ENCODE peak calls at places on chromosomes 4 and X, in five cellular contexts. D is HTR-8/SVneo, V is immature natural killer cell, G is epithelial cell of proximal tubule, E is AG09309. X is an unnamed sample.

GRCh38 chr4:124636793-124637192 is 75.7 kb downstream of the ANKRD50 start:
- DNase-seq in D (no peak), V (no peak), G (no peak), E (no peak), X (no peak)

GRCh38 chr4:54658321-54659093 is 750 bp downstream of the KIT start:
- DNase-seq in D (no peak), V (peak; percentile 45), G (no peak), E (no peak), X (peak; percentile 40)

GRCh38 chr4:170931326-170931725 is 841.6 kb upstream of the AADAT start:
- DNase-seq in D (no peak), V (no peak), G (no peak), E (no peak), X (no peak)

GRCh38 chrX:97158270-97158669 is 274.6 kb downstream of the RPA4 start:
- DNase-seq in D (no peak), V (no peak), G (no peak), E (no peak), X (no peak)

GRCh38 chr4:4260185-4260751 is 12.2 kb upstream of the TMEM128 start:
- DNase-seq in D (peak; percentile 63), V (peak; percentile 74), G (no peak), E (peak; percentile 42), X (peak; percentile 4)

GRCh38 chrX:40945366-40945713 is 139.9 kb upstream of the USP9X start:
- DNase-seq in D (peak; percentile 57), V (no peak), G (no peak), E (peak; percentile 35), X (no peak)

GRCh38 chrX:112874140-112874539 is 33.5 kb upstream of the AMOT start:
- DNase-seq in D (no peak), V (no peak), G (no peak), E (no peak), X (no peak)

GRCh38 chr4:145842224-145842887 is 96.3 kb downstream of the ZNF827 start:
- DNase-seq in D (no peak), V (no peak), G (no peak), E (no peak), X (peak; percentile 15)

GRCh38 chr4:53703267-53703655 is 112.0 kb upstream of the LNX1 start:
- DNase-seq in D (no peak), V (no peak), G (no peak), E (no peak), X (no peak)

GRCh38 chr4:139606600-139607301 is 50.7 kb upstream of the SETD7 start:
- DNase-seq in D (no peak), V (no peak), G (no peak), E (no peak), X (peak; percentile 63)

GRCh38 chrX:48025561-48025960 is 18.8 kb downstream of the SPACA5 start:
- DNase-seq in D (peak; percentile 24), V (peak; percentile 46), G (no peak), E (no peak), X (peak; percentile 35)

GRCh38 chrX:54482839-54483593 is 13.0 kb downstream of the FGD1 start:
- DNase-seq in D (no peak), V (no peak), G (no peak), E (no peak), X (no peak)

GRCh38 chr4:165656829-165657467 is 216.1 kb upstream of the TLL1 start:
- DNase-seq in D (no peak), V (no peak), G (no peak), E (no peak), X (no peak)

GRCh38 chr4:153497988-153498967 is 32.1 kb downstream of the TMEM131L start:
- DNase-seq in D (no peak), V (no peak), G (no peak), E (peak; percentile 42), X (no peak)

GRCh38 chrX:49310371-49310770 is 6.9 kb downstream of the GAGE10 start:
- DNase-seq in D (no peak), V (no peak), G (no peak), E (no peak), X (no peak)

GRCh38 chr4:28357985-28358384 is 1497.3 kb downstream of the STIM2 start:
- DNase-seq in D (no peak), V (no peak), G (no peak), E (peak; percentile 11), X (no peak)

GRCh38 chr4:9143421-9144080 is 26.7 kb upstream of the FAM90A26 start:
- DNase-seq in D (no peak), V (no peak), G (no peak), E (no peak), X (no peak)

GRCh38 chrX:139691843-139692505 is 16.0 kb downstream of the MCF2 start:
- DNase-seq in D (no peak), V (no peak), G (no peak), E (no peak), X (no peak)

GRCh38 chrX:24561121-24561520 is 86.0 kb downstream of the PCYT1B start:
- DNase-seq in D (peak; percentile 58), V (no peak), G (no peak), E (no peak), X (no peak)

GRCh38 chr4:86961605-86962295 is 26.9 kb downstream of the AFF1 start:
- DNase-seq in D (peak; percentile 65), V (peak; percentile 38), G (no peak), E (no peak), X (no peak)

GRCh38 chrX:41558531-41558930 is 111.4 kb downstream of the NYX start:
- DNase-seq in D (no peak), V (peak; percentile 38), G (no peak), E (no peak), X (no peak)

GRCh38 chr4:22356996-22357596 is 158.8 kb downstream of the ADGRA3 start:
- DNase-seq in D (peak; percentile 23), V (no peak), G (peak; percentile 3), E (peak; percentile 29), X (peak; percentile 17)

GRCh38 chr4:56764775-56765174 is 56.7 kb downstream of the SPINK2 start:
- DNase-seq in D (no peak), V (no peak), G (no peak), E (no peak), X (no peak)

GRCh38 chrX:47776301-47776700 is 60.4 kb upstream of the ZNF81 start:
- DNase-seq in D (no peak), V (no peak), G (no peak), E (no peak), X (no peak)

GRCh38 chrX:110026099-110026844 is 23.4 kb downstream of the TMEM164 start:
- DNase-seq in D (no peak), V (no peak), G (no peak), E (no peak), X (no peak)

GRCh38 chr4:78766026-78766425 is 10.1 kb upstream of the BMP2K start:
- DNase-seq in D (no peak), V (no peak), G (no peak), E (no peak), X (no peak)

GRCh38 chrX:25067271-25068172 is 51.8 kb upstream of the ARX start:
- DNase-seq in D (no peak), V (peak; percentile 5), G (no peak), E (no peak), X (no peak)

GRCh38 chr4:288891-289290 is 16.4 kb downstream of the ZNF732 start:
- DNase-seq in D (no peak), V (no peak), G (no peak), E (no peak), X (no peak)

GRCh38 chr4:1592179-1593037 is 91.7 kb downstream of the FAM53A start:
- DNase-seq in D (no peak), V (no peak), G (no peak), E (no peak), X (no peak)

GRCh38 chr4:91830681-91831395 is 472.9 kb upstream of the GRID2 start:
- DNase-seq in D (no peak), V (no peak), G (no peak), E (no peak), X (no peak)

GRCh38 chr4:38519671-38520070 is 144.3 kb upstream of the KLF3 start:
- DNase-seq in D (no peak), V (no peak), G (no peak), E (no peak), X (no peak)

GRCh38 chr4:1626151-1626550 is 58.0 kb downstream of the FAM53A start:
- DNase-seq in D (no peak), V (no peak), G (no peak), E (no peak), X (no peak)

GRCh38 chr4:80390178-80390577 is 54.6 kb downstream of the CFAP299 start:
- DNase-seq in D (no peak), V (no peak), G (no peak), E (no peak), X (no peak)

X was measured in HS-27A.